ENCODE peak calls at places on chromosomes 6 and 20, in five cellular contexts. E is Kasumi-1, U is heart left ventricle, R is NCI-H1417, H is IMR-90. K is an unnamed sample.

GRCh38 chr20:62320581-62321354 is 18.0 kb downstream of the ADRM1 start:
- DNase-seq in E (no peak), U (no peak), R (no peak), H (no peak), K (no peak)

GRCh38 chr20:10507052-10507451 is 71.9 kb downstream of the SLX4IP start:
- DNase-seq in E (no peak), U (no peak), R (no peak), H (no peak), K (no peak)

GRCh38 chr6:51936941-51937340 is 150.5 kb downstream of the PKHD1 start:
- DNase-seq in E (no peak), U (no peak), R (no peak), H (no peak), K (no peak)

GRCh38 chr20:58130574-58130973 is 97.9 kb downstream of the ANKRD60 start:
- DNase-seq in E (no peak), U (no peak), R (no peak), H (no peak), K (no peak)

GRCh38 chr6:149026530-149026942 is 279.7 kb downstream of the UST start:
- DNase-seq in E (peak; percentile 81), U (no peak), R (peak; percentile 78), H (peak; percentile 98), K (peak; percentile 71)

GRCh38 chr6:34143196-34143883 is 2.5 kb downstream of the GRM4 start:
- DNase-seq in E (no peak), U (no peak), R (no peak), H (no peak), K (no peak)

GRCh38 chr6:79512014-79512413 is 25.2 kb downstream of the LCA5 start:
- DNase-seq in E (no peak), U (no peak), R (peak; percentile 18), H (no peak), K (no peak)

GRCh38 chr20:57876163-57876562 is 166.3 kb upstream of the PMEPA1 start:
- DNase-seq in E (no peak), U (no peak), R (no peak), H (no peak), K (no peak)

GRCh38 chr6:152572395-152573061 is 64.6 kb downstream of the SYNE1 start:
- DNase-seq in E (no peak), U (no peak), R (no peak), H (peak; percentile 5), K (no peak)

GRCh38 chr20:38870733-38871559 is 55.3 kb upstream of the FAM83D start:
- DNase-seq in E (no peak), U (no peak), R (peak; percentile 7), H (peak; percentile 1), K (no peak)

GRCh38 chr20:13758884-13759283 is 25.8 kb downstream of the ESF1 start:
- DNase-seq in E (peak; percentile 9), U (no peak), R (no peak), H (no peak), K (no peak)

GRCh38 chr6:125746731-125747588 is 2.5 kb upstream of the HEY2 start:
- DNase-seq in E (peak; percentile 49), U (peak; percentile 88), R (no peak), H (peak; percentile 39), K (peak; percentile 61)

GRCh38 chr6:139175389-139175788 is 40.5 kb downstream of the HECA start:
- DNase-seq in E (peak; percentile 63), U (no peak), R (no peak), H (no peak), K (peak; percentile 98)

GRCh38 chr6:147954938-147955337 is 387.7 kb upstream of the SASH1 start:
- DNase-seq in E (no peak), U (no peak), R (no peak), H (no peak), K (no peak)

GRCh38 chr20:59828478-59829414 is 104.7 kb downstream of the SYCP2 start:
- DNase-seq in E (no peak), U (no peak), R (no peak), H (no peak), K (no peak)

GRCh38 chr6:38110407-38111025 is 291.0 kb downstream of the ZFAND3 start:
- DNase-seq in E (no peak), U (peak; percentile 37), R (peak; percentile 94), H (no peak), K (no peak)

GRCh38 chr20:7924692-7925091 is 15.6 kb downstream of the HAO1 start:
- DNase-seq in E (no peak), U (no peak), R (no peak), H (peak; percentile 97), K (peak; percentile 77)

GRCh38 chr6:24385536-24386269 is 17.0 kb upstream of the MRS2 start:
- DNase-seq in E (no peak), U (no peak), R (no peak), H (no peak), K (no peak)

GRCh38 chr6:149362289-149362688 is 37.8 kb upstream of the SUMO4 start:
- DNase-seq in E (no peak), U (no peak), R (no peak), H (no peak), K (no peak)

GRCh38 chr20:14561733-14562132 is 224.3 kb upstream of the FLRT3 start:
- DNase-seq in E (no peak), U (no peak), R (no peak), H (peak; percentile 78), K (no peak)

GRCh38 chr6:62891065-62891647 is 320.1 kb upstream of the FKBP1C start:
- DNase-seq in E (peak; percentile 54), U (no peak), R (no peak), H (no peak), K (no peak)

GRCh38 chr6:125749864-125750691 is 646 bp downstream of the HEY2 start:
- DNase-seq in E (no peak), U (peak; percentile 64), R (no peak), H (no peak), K (no peak)

GRCh38 chr6:167703347-167703746 is 123.4 kb upstream of the AFDN start:
- DNase-seq in E (no peak), U (no peak), R (no peak), H (no peak), K (no peak)

GRCh38 chr6:162568266-162568665 is 159.3 kb downstream of the PRKN start:
- DNase-seq in E (no peak), U (no peak), R (no peak), H (no peak), K (no peak)

GRCh38 chr20:19492116-19492515 is 265.9 kb upstream of the RIN2 start:
- DNase-seq in E (no peak), U (no peak), R (no peak), H (no peak), K (no peak)

GRCh38 chr20:46694484-46694883 is 5.2 kb upstream of the TP53RK start:
- DNase-seq in E (peak; percentile 44), U (no peak), R (no peak), H (peak; percentile 43), K (peak; percentile 94)

GRCh38 chr20:31602779-31603441 is 2.2 kb upstream of the ID1 start:
- DNase-seq in E (peak; percentile 29), U (no peak), R (no peak), H (peak; percentile 89), K (peak; percentile 77)

GRCh38 chr20:20211274-20211987 is 156.5 kb upstream of the INSM1 start:
- DNase-seq in E (no peak), U (no peak), R (peak; percentile 63), H (no peak), K (no peak)

GRCh38 chr20:62653373-62653772 is 11.1 kb downstream of the SLCO4A1 start:
- DNase-seq in E (no peak), U (no peak), R (no peak), H (no peak), K (no peak)

GRCh38 chr6:165880721-165881120 is 217.7 kb upstream of the PDE10A start:
- DNase-seq in E (no peak), U (no peak), R (no peak), H (peak; percentile 71), K (no peak)

GRCh38 chr6:151624071-151624470 is 130.3 kb downstream of the CCDC170 start:
- DNase-seq in E (no peak), U (no peak), R (no peak), H (no peak), K (no peak)

GRCh38 chr20:19918965-19919329 is 98.2 kb upstream of the NAA20 start:
- DNase-seq in E (no peak), U (no peak), R (no peak), H (no peak), K (no peak)

GRCh38 chr6:14082287-14082686 is 35.3 kb upstream of the CD83 start:
- DNase-seq in E (no peak), U (no peak), R (no peak), H (no peak), K (no peak)

GRCh38 chr6:144320746-144321145 is 35.6 kb downstream of the UTRN start:
- DNase-seq in E (no peak), U (no peak), R (peak; percentile 72), H (no peak), K (no peak)

GRCh38 chr6:46491201-46491788 is at the start of gene RCAN2:
- DNase-seq in E (peak; percentile 17), U (peak; percentile 89), R (peak; percentile 54), H (peak; percentile 8), K (no peak)

GRCh38 chr6:129454482-129454881 is 255.5 kb downstream of the ARHGAP18 start:
- DNase-seq in E (peak; percentile 13), U (no peak), R (no peak), H (peak; percentile 20), K (peak; percentile 93)

GRCh38 chr6:109075934-109076333 is 18.7 kb downstream of the SESN1 start:
- DNase-seq in E (no peak), U (no peak), R (no peak), H (peak; percentile 51), K (no peak)

GRCh38 chr6:159778542-159778941 is 10.9 kb downstream of the TCP1 start:
- DNase-seq in E (no peak), U (no peak), R (no peak), H (no peak), K (no peak)